ENCODE peak calls at places on chromosomes 12 and 14, in six cellular contexts. F is heart left ventricle, N is kidney epithelial cell, I is foreskin fibroblast, L is mammary epithelial cell, P is A549. V is an unnamed sample.

GRCh38 chr12:6478406-6478805 is 7.9 kb upstream of the VAMP1 start:
- DNase-seq in P (no peak), L (no peak), F (no peak), I (peak; percentile 74), N (no peak), V (no peak)

GRCh38 chr14:58829594-58829993 is 191.8 kb downstream of the DACT1 start:
- DNase-seq in F (no peak), I (no peak), P (no peak), N (peak; percentile 18), L (peak; percentile 63), V (no peak)

GRCh38 chr12:3135522-3136461 is 58.6 kb downstream of the TSPAN9 start:
- DNase-seq in P (peak; percentile 89), L (peak; percentile 51), N (no peak), I (no peak), F (no peak), V (no peak)

GRCh38 chr12:22527999-22528398 is 16.3 kb downstream of the C2CD5 start:
- DNase-seq in L (no peak), N (no peak), F (no peak), P (no peak), I (peak; percentile 26), V (peak; percentile 60)

GRCh38 chr12:88693837-88694445 is 113.7 kb upstream of the KITLG start:
- DNase-seq in L (peak; percentile 51), P (no peak), F (no peak), N (no peak), I (peak; percentile 25), V (no peak)

GRCh38 chr12:73321319-73321718 is 1049.1 kb downstream of the TRHDE start:
- DNase-seq in F (no peak), L (no peak), P (no peak), N (no peak), I (no peak), V (no peak)

GRCh38 chr14:63388766-63389431 is 70.2 kb upstream of the GPHB5 start:
- DNase-seq in N (peak; percentile 12), P (peak; percentile 20), L (peak; percentile 26), F (peak; percentile 38), I (peak; percentile 45), V (peak; percentile 3)

GRCh38 chr12:124299628-124300388 is 4.9 kb downstream of the RFLNA start:
- DNase-seq in N (no peak), L (no peak), F (no peak), P (no peak), I (no peak), V (no peak)

GRCh38 chr14:105204206-105204930 is 23.3 kb upstream of the NUDT14 start:
- DNase-seq in N (peak; percentile 28), F (peak; percentile 88), I (no peak), P (no peak), L (peak; percentile 46), V (peak; percentile 54)

GRCh38 chr12:31466768-31467167 is 124.2 kb downstream of the DENND5B start:
- DNase-seq in L (no peak), N (no peak), I (peak; percentile 14), P (no peak), F (no peak), V (no peak)

GRCh38 chr12:94648578-94648977 is 1.8 kb downstream of the TMCC3 start:
- DNase-seq in I (no peak), F (no peak), N (no peak), P (no peak), L (peak; percentile 67), V (no peak)

GRCh38 chr12:80936642-80937390 is 918 bp downstream of the LIN7A start:
- DNase-seq in P (peak; percentile 16), F (peak; percentile 46), I (peak; percentile 51), N (no peak), L (peak; percentile 25), V (no peak)

GRCh38 chr14:50796391-50796790 is 34.6 kb downstream of the NIN start:
- DNase-seq in I (no peak), L (no peak), F (no peak), P (no peak), N (no peak), V (no peak)

GRCh38 chr12:69881771-69882170 is 56.7 kb downstream of the MYRFL start:
- DNase-seq in I (no peak), L (no peak), N (no peak), F (no peak), P (no peak), V (no peak)

GRCh38 chr12:109777544-109777943 is 55.7 kb downstream of the TRPV4 start:
- DNase-seq in I (peak; percentile 12), P (peak; percentile 86), L (peak; percentile 63), N (no peak), F (no peak), V (no peak)

GRCh38 chr14:104948736-104949031 is 24.0 kb downstream of the PLD4 start:
- DNase-seq in L (no peak), N (no peak), F (peak; percentile 17), P (no peak), I (no peak), V (no peak)

GRCh38 chr12:90008277-90008676 is 299.6 kb upstream of the ATP2B1 start:
- DNase-seq in I (no peak), N (no peak), P (no peak), F (no peak), L (no peak), V (no peak)

GRCh38 chr12:90013409-90013808 is 304.8 kb upstream of the ATP2B1 start:
- DNase-seq in F (no peak), N (no peak), L (no peak), P (no peak), I (no peak), V (no peak)

GRCh38 chr12:90004319-90005074 is 295.9 kb upstream of the ATP2B1 start:
- DNase-seq in F (no peak), N (no peak), L (no peak), P (no peak), I (no peak), V (no peak)

GRCh38 chr12:90015228-90015627 is 306.6 kb upstream of the ATP2B1 start:
- DNase-seq in L (peak; percentile 44), F (no peak), P (no peak), I (no peak), N (no peak), V (no peak)

DNA sequence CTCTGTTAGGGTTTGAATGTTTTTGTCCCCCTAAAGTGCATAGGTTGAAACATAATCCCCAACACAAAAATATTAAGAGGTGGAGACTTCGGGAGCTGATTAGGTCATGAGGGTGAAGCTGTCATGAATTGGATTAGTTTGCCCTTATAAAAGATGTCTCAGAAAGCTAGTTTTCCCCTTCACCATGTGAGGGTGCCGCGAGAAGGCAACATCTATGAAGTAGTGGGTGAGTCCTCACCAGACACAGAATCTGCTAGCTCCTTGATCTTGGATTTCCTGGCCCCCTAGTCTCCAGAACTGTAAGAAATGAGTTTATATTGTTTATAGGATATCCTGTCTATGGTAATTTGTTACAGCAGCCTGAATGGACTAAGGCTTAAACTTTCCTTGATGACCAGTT is 301.5 kb upstream of the ATP2B1 start:
- DNase-seq in F (no peak), L (peak; percentile 32), N (no peak), I (no peak), P (no peak), V (no peak)
- TF ChIP-seq CTCF in F (no peak), L (peak; percentile 53), N (no peak), I (no peak), P (peak; percentile 33), V (no peak)

GRCh38 chr12:132393245-132393795 is 63.9 kb upstream of the GALNT9 start:
- DNase-seq in L (no peak), P (peak; percentile 95), F (peak; percentile 4), I (no peak), N (no peak), V (no peak)

GRCh38 chr12:132395192-132395907 is 66.0 kb upstream of the GALNT9 start:
- DNase-seq in F (peak; percentile 14), N (no peak), L (no peak), I (no peak), P (no peak), V (no peak)

GRCh38 chr12:132392389-132393244 is 63.2 kb upstream of the GALNT9 start:
- DNase-seq in F (peak; percentile 11), L (no peak), I (no peak), N (no peak), P (no peak), V (no peak)

GRCh38 chr12:132395908-132396305 is 66.5 kb upstream of the GALNT9 start:
- DNase-seq in I (no peak), L (no peak), P (no peak), N (no peak), F (no peak), V (no peak)

GRCh38 chr12:132393991-132394949 is 64.9 kb upstream of the GALNT9 start:
- DNase-seq in L (no peak), F (peak; percentile 3), P (peak; percentile 81), I (no peak), N (no peak), V (no peak)
- H3K4me3 ChIP-seq in L (no peak overlapping the region), F (no peak overlapping the region), P (peak overlapping the region; percentile 7), I (no peak overlapping the region), N (no peak overlapping the region), V (no peak overlapping the region)

GRCh38 chr12:112419269-112420133 is 754 bp downstream of the PTPN11 start:
- DNase-seq in F (peak; percentile 76), P (peak; percentile 58), N (peak; percentile 39), L (peak; percentile 84), I (peak; percentile 82), V (no peak)
- TF ChIP-seq CTCF in F (no peak), P (peak; percentile 42), N (no peak), L (no peak), I (no peak), V (no peak)

GRCh38 chr14:20680363-20680762 is 4.0 kb upstream of the RNASE4 start:
- DNase-seq in L (no peak), P (no peak), F (no peak), I (no peak), N (no peak), V (no peak)
- H3K4me3 ChIP-seq in L (peak overlapping the region; percentile 58), P (peak overlapping the region; percentile 58), F (no peak overlapping the region), I (no peak overlapping the region), N (no peak overlapping the region), V (peak overlapping the region; percentile 82)